ENCODE peak calls at places on chromosomes 1 and 21, in six cellular contexts. H, C, V, Q, E and I are unnamed samples.

GRCh38 chr1:2455757-2456156 is 20.3 kb upstream of the PLCH2 start:
- DNase-seq in H (no peak), C (peak), V (no peak), Q (no peak), E (no peak), I (no peak)

GRCh38 chr21:40840441-40840840 is 6.5 kb downstream of the DSCAM start:
- DNase-seq in H (no peak), C (no peak), V (no peak), Q (no peak), E (no peak), I (no peak)

GRCh38 chr1:173934440-173934839 is 17.3 kb upstream of the SERPINC1 start:
- DNase-seq in H (no peak), C (no peak), V (no peak), Q (no peak), E (no peak), I (no peak)

GRCh38 chr1:85148524-85149250 is 52.1 kb downstream of the SYDE2 start:
- DNase-seq in H (no peak), C (no peak), V (no peak), Q (no peak), E (no peak), I (peak)

GRCh38 chr1:199851453-199851852 is 176.1 kb upstream of the NR5A2 start:
- DNase-seq in H (no peak), C (no peak), V (no peak), Q (no peak), E (no peak), I (no peak)

GRCh38 chr1:153649867-153650235 is 8.7 kb upstream of the SNAPIN start:
- DNase-seq in H (no peak), C (no peak), V (peak), Q (no peak), E (no peak), I (no peak)

GRCh38 chr1:162131405-162132321 is 62.2 kb downstream of the NOS1AP start:
- DNase-seq in H (no peak), C (no peak), V (no peak), Q (no peak), E (no peak), I (no peak)

GRCh38 chr1:115277276-115277675 is 60.8 kb downstream of the NGF start:
- DNase-seq in H (no peak), C (no peak), V (no peak), Q (no peak), E (no peak), I (peak)

GRCh38 chr1:25503551-25504426 is 39.6 kb upstream of the LDLRAP1 start:
- DNase-seq in H (peak), C (peak), V (no peak), Q (peak), E (peak), I (no peak)